ENCODE peak calls at places on chromosome 16, in six cellular contexts. K is sigmoid colon, Y is K562, B is suprapubic skin, O is upper lobe of left lung, V is GM12878. S is an unnamed sample.

GRCh38 chr16:24609740-24610420 is 70.5 kb downstream of the RBBP6 start:
- DNase-seq in K (peak; percentile 88), Y (no peak), B (no peak), O (no peak), V (no peak), S (peak; percentile 42)

GRCh38 chr16:66196770-66197169 is 169.7 kb upstream of the CDH5 start:
- DNase-seq in K (no peak), Y (no peak), B (peak; percentile 9), O (no peak), V (no peak), S (no peak)

GRCh38 chr16:88380619-88381018 is 2.1 kb upstream of the ZNF469 start:
- DNase-seq in K (peak; percentile 14), Y (no peak), B (no peak), O (no peak), V (no peak), S (no peak)

GRCh38 chr16:75506567-75506966 is 11.3 kb upstream of the CHST6 start:
- DNase-seq in K (peak; percentile 75), Y (no peak), B (no peak), O (no peak), V (no peak), S (peak; percentile 55)

GRCh38 chr16:25014500-25015147 is 545 bp downstream of the ARHGAP17 start:
- DNase-seq in K (peak; percentile 77), Y (peak; percentile 50), B (peak; percentile 81), O (peak; percentile 89), V (no peak), S (peak; percentile 47)

GRCh38 chr16:306911-307370 is 24.0 kb downstream of the PDIA2 start:
- DNase-seq in K (no peak), Y (no peak), B (no peak), O (no peak), V (no peak), S (no peak)

GRCh38 chr16:27259710-27260109 is 8.9 kb downstream of the NSMCE1 start:
- DNase-seq in K (no peak), Y (no peak), B (no peak), O (no peak), V (no peak), S (no peak)

GRCh38 chr16:86595983-86596605 is 17.7 kb downstream of the FOXL1 start:
- DNase-seq in K (no peak), Y (no peak), B (no peak), O (no peak), V (no peak), S (no peak)

GRCh38 chr16:88306411-88306810 is 76.3 kb upstream of the ZNF469 start:
- DNase-seq in K (no peak), Y (no peak), B (no peak), O (no peak), V (no peak), S (no peak)

GRCh38 chr16:4038448-4038847 is 77.8 kb downstream of the ADCY9 start:
- DNase-seq in K (peak; percentile 40), Y (no peak), B (peak; percentile 26), O (no peak), V (no peak), S (no peak)

GRCh38 chr16:31488630-31489564 is 6.0 kb downstream of the SLC5A2 start:
- DNase-seq in K (no peak), Y (no peak), B (peak; percentile 79), O (peak; percentile 87), V (no peak), S (no peak)

GRCh38 chr16:27169511-27170071 is 33.7 kb upstream of the KDM8 start:
- DNase-seq in K (no peak), Y (no peak), B (no peak), O (no peak), V (peak; percentile 13), S (peak; percentile 28)

GRCh38 chr16:66093217-66093616 is 273.3 kb upstream of the CDH5 start:
- DNase-seq in K (no peak), Y (no peak), B (no peak), O (no peak), V (no peak), S (no peak)

GRCh38 chr16:56970934-56971767 is 9.4 kb downstream of the CETP start:
- DNase-seq in K (no peak), Y (no peak), B (no peak), O (no peak), V (peak; percentile 80), S (no peak)

GRCh38 chr16:86064431-86065250 is 165.7 kb downstream of the IRF8 start:
- DNase-seq in K (no peak), Y (no peak), B (no peak), O (no peak), V (no peak), S (no peak)

GRCh38 chr16:31083556-31083955 is 5.2 kb downstream of the PRSS53 start:
- DNase-seq in K (no peak), Y (no peak), B (no peak), O (no peak), V (no peak), S (no peak)

GRCh38 chr16:89575247-89576172 is at the start of gene CPNE7:
- DNase-seq in K (no peak), Y (peak; percentile 83), B (no peak), O (peak; percentile 84), V (no peak), S (no peak)

DNA sequence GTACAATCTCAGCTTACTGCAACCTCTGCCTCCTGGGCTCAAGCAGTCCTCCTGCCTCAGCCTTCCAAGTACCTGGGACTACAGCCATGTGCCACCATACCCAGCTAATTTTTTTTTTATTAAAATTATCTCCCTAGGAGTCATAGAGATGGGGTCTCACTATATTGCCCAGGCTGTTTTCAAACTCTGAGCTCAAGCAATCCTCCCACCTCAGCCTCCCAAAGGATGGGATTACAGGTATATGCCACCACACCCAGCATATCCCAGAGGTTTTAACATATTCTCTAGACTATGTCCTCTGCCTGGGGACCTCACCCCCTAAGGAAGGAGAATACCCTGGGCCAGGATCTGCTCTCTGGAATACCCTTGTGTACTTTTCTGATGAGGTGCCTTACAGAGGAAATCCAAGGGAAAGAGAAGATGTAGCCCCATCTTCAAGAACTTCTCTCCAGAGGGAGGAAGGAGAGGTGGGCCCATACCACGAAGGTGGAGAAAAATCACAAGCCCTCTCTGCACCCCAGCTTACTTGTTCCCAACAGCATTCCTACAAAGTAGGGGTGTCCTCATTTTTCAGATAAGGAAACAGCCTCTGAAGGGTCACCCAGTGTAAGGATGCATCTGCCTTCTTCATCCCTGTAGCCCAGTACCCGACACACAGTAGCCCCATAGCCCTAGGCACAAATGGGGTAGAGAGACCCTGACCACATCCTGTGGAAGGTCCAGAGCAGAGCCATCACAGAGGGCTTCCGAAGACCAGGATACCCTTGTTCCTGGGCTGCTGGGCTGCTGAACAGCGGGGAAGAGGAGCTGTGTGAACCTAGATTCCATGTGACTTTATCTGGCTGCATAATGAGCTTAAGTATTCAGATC is 151.6 kb downstream of the SOCS1 start:
- DNase-seq in K (no peak), Y (no peak), B (no peak), O (no peak), V (no peak), S (no peak)
- H3K4me3 ChIP-seq in K (no peak overlapping the region), Y (no peak overlapping the region), B (no peak overlapping the region), O (no peak overlapping the region), V (peak overlapping the region; percentile 31), S (no peak overlapping the region)

DNA sequence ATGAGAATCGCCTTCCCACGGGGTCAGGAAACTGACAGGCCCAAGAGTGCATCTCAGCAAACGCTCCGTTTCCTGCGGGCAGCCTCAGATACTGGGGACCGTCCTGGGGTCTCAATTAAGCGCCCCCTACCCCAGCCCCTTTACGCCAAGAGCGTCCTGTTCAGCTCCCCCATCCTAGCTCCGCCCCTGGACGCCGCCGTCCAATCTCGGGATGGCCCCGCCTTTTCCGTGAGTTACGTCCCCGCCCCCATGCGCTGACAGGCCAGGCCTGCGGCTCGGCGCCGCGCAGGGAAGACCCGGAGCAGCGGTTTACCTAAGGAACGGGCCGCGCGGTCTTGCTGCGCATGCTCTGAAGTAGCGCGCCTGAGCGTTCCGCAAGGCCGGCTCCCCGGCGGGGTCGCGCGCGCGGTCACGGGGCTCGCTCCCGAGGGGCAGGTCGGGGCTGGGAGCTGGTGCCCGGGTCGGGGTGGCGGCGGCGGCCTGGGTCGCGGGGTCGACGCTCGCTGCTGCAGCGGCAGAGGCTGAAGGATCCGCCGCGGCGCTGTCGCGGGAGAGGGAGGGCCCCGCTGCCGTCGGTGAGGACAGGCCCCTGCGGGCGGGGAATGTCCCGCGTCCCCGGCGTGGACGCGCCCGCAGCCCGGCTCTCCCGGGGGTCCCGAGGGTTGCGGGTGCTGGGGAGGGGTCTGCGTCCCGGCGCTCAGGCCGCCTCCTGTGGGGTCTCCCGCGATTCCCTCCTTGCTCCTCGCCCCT is at the start of gene FLYWCH1:
- DNase-seq in K (peak; percentile 99), Y (peak; percentile 95), B (peak; percentile 99), O (peak; percentile 99), V (peak; percentile 88), S (peak; percentile 99)
- TF ChIP-seq POLR2AphosphoS5 in K (peak; percentile 93), Y (peak; percentile 41), B (peak; percentile 4), O (peak; percentile 51), V (no peak), S (peak; percentile 82)

GRCh38 chr16:59881366-59881765 is 1147.2 kb upstream of the GOT2 start:
- DNase-seq in K (no peak), Y (no peak), B (no peak), O (no peak), V (no peak), S (no peak)

GRCh38 chr16:59880626-59881025 is 1146.5 kb upstream of the GOT2 start:
- DNase-seq in K (no peak), Y (no peak), B (no peak), O (no peak), V (no peak), S (no peak)

GRCh38 chr16:59887856-59888255 is 1153.7 kb upstream of the GOT2 start:
- DNase-seq in K (no peak), Y (no peak), B (no peak), O (no peak), V (no peak), S (no peak)

GRCh38 chr16:59886021-59886420 is 1151.9 kb upstream of the GOT2 start:
- DNase-seq in K (peak; percentile 73), Y (no peak), B (no peak), O (no peak), V (no peak), S (no peak)
- TF ChIP-seq EP300 in K (no peak), Y (no peak), B (no peak), O (no peak), V (no peak), S (no peak)

GRCh38 chr16:53968896-53969295 is 264.9 kb downstream of the FTO start:
- DNase-seq in K (no peak), Y (no peak), B (no peak), O (no peak), V (no peak), S (no peak)

GRCh38 chr16:53964145-53964544 is 260.2 kb downstream of the FTO start:
- DNase-seq in K (no peak), Y (no peak), B (no peak), O (no peak), V (no peak), S (no peak)

GRCh38 chr16:53962041-53962440 is 258.1 kb downstream of the FTO start:
- DNase-seq in K (no peak), Y (no peak), B (no peak), O (no peak), V (no peak), S (no peak)

GRCh38 chr16:53968454-53968853 is 264.5 kb downstream of the FTO start:
- DNase-seq in K (no peak), Y (no peak), B (no peak), O (no peak), V (no peak), S (no peak)

DNA sequence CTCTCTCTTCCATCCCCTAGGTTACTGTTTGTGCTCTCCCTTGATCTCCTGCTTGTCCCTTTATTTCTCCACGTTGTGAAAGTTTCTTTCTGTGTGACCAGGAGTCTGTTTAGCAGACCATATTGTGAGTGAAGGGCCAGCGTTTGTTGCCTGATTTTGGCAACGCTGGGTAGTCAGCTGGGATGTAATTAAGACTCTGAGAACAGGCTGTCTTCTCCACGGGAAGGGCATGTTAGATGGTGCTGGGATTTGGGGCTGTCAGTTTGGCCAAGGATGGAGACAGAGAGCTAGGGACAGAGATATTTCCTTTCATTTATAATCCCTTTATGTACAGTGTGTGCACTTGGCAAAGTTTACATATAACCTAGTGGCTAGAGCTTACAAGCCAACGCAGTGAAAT is 263.2 kb downstream of the FTO start:
- DNase-seq in K (no peak), Y (no peak), B (no peak), O (no peak), V (no peak), S (no peak)
- H3K4me3 ChIP-seq in K (no peak overlapping the region), Y (no peak overlapping the region), B (no peak overlapping the region), O (no peak overlapping the region), V (no peak overlapping the region), S (no peak overlapping the region)

S was measured in transverse colon.